ENCODE peak calls at places on chromosome 2, in nine cellular contexts. I is substantia nigra, L is NCI-H2081, K is H4, J is NCI-H345, O is Daoy, Q is EL, S is SIG-M5, R is esophagus squamous epithelium. D is an unnamed sample.
A peak's percentile ranks its signal among the peaks of the same experiment; 100 is the strongest.

GRCh38 chr2:55014962-55015939 is 35.0 kb downstream of the RTN4 start:
- DNase-seq in I (no peak), L (peak; percentile 50), K (peak; percentile 69), J (peak; percentile 30), O (peak; percentile 64), Q (peak; percentile 79), S (no peak), R (no peak), D (no peak)

GRCh38 chr2:214014551-214015230 is 396.2 kb upstream of the VWC2L start:
- DNase-seq in I (no peak), L (no peak), K (no peak), J (no peak), O (no peak), Q (no peak), S (no peak), R (no peak), D (no peak)

GRCh38 chr2:40292291-40292690 is 159.6 kb downstream of the SLC8A1 start:
- DNase-seq in I (no peak), L (no peak), K (no peak), J (no peak), O (no peak), Q (no peak), S (no peak), R (no peak), D (no peak)

GRCh38 chr2:218067523-218067922 is 1.5 kb upstream of the RUFY4 start:
- DNase-seq in I (no peak), L (no peak), K (no peak), J (peak; percentile 12), O (no peak), Q (no peak), S (no peak), R (no peak), D (no peak)

GRCh38 chr2:41957431-41957830 is 90.4 kb upstream of the PKDCC start:
- DNase-seq in I (no peak), L (no peak), K (no peak), J (no peak), O (no peak), Q (no peak), S (no peak), R (no peak), D (no peak)

GRCh38 chr2:15638720-15639119 is 47.1 kb downstream of the DDX1 start:
- DNase-seq in I (no peak), L (no peak), K (no peak), J (no peak), O (peak; percentile 24), Q (peak; percentile 72), S (no peak), R (no peak), D (no peak)

GRCh38 chr2:73291461-73292315 is 1.7 kb downstream of the EGR4 start:
- DNase-seq in I (no peak), L (peak; percentile 27), K (no peak), J (peak; percentile 23), O (no peak), Q (no peak), S (no peak), R (no peak), D (no peak)

GRCh38 chr2:144086965-144087364 is 433.0 kb downstream of the ZEB2 start:
- DNase-seq in I (no peak), L (no peak), K (no peak), J (no peak), O (no peak), Q (peak; percentile 39), S (no peak), R (no peak), D (no peak)

GRCh38 chr2:232592687-232593407 is 40.6 kb upstream of the EFHD1 start:
- DNase-seq in I (no peak), L (no peak), K (peak; percentile 48), J (no peak), O (peak; percentile 54), Q (peak; percentile 54), S (no peak), R (no peak), D (no peak)

GRCh38 chr2:191835539-191836350 is 11.1 kb downstream of the CAVIN2 start:
- DNase-seq in I (no peak), L (no peak), K (no peak), J (no peak), O (peak; percentile 10), Q (peak; percentile 58), S (no peak), R (no peak), D (no peak)

GRCh38 chr2:182649316-182649715 is 66.7 kb upstream of the DNAJC10 start:
- DNase-seq in I (no peak), L (peak; percentile 70), K (peak; percentile 65), J (peak; percentile 60), O (peak; percentile 9), Q (peak; percentile 49), S (no peak), R (no peak), D (no peak)

GRCh38 chr2:12177052-12177994 is 430.9 kb downstream of the LPIN1 start:
- DNase-seq in I (peak; percentile 8), L (no peak), K (peak; percentile 82), J (no peak), O (peak; percentile 82), Q (peak; percentile 86), S (no peak), R (no peak), D (no peak)

GRCh38 chr2:184312970-184313369 is 285.4 kb upstream of the ZNF804A start:
- DNase-seq in I (no peak), L (no peak), K (no peak), J (no peak), O (no peak), Q (no peak), S (no peak), R (no peak), D (no peak)

GRCh38 chr2:191748528-191749180 is 70.7 kb downstream of the NABP1 start:
- DNase-seq in I (no peak), L (no peak), K (no peak), J (no peak), O (no peak), Q (peak; percentile 29), S (no peak), R (no peak), D (no peak)

GRCh38 chr2:118865106-118865505 is 17.7 kb upstream of the EN1 start:
- DNase-seq in I (no peak), L (peak; percentile 5), K (peak; percentile 60), J (peak; percentile 17), O (peak; percentile 65), Q (peak; percentile 50), S (no peak), R (no peak), D (no peak)

GRCh38 chr2:86523491-86523890 is 39.8 kb downstream of the CHMP3 start:
- DNase-seq in I (no peak), L (no peak), K (no peak), J (no peak), O (no peak), Q (no peak), S (no peak), R (no peak), D (no peak)

GRCh38 chr2:10620481-10620880 is 69.3 kb downstream of the NOL10 start:
- DNase-seq in I (no peak), L (no peak), K (peak; percentile 77), J (no peak), O (peak; percentile 55), Q (peak; percentile 82), S (no peak), R (no peak), D (no peak)

GRCh38 chr2:232170391-232170790 is 208.2 kb upstream of the ALPP start:
- DNase-seq in I (no peak), L (no peak), K (no peak), J (no peak), O (no peak), Q (no peak), S (no peak), R (no peak), D (no peak)

GRCh38 chr2:65329551-65329950 is 101.9 kb downstream of the ACTR2 start:
- DNase-seq in I (no peak), L (peak; percentile 4), K (no peak), J (peak; percentile 36), O (no peak), Q (no peak), S (no peak), R (no peak), D (no peak)

GRCh38 chr2:21118302-21118920 is 5.4 kb upstream of the TDRD15 start:
- DNase-seq in I (no peak), L (peak; percentile 36), K (peak; percentile 15), J (peak; percentile 58), O (peak; percentile 32), Q (peak; percentile 25), S (no peak), R (no peak), D (no peak)

GRCh38 chr2:196586511-196586991 is 53.0 kb upstream of the CCDC150 start:
- DNase-seq in I (no peak), L (no peak), K (peak; percentile 86), J (peak; percentile 93), O (peak; percentile 83), Q (peak; percentile 91), S (no peak), R (no peak), D (no peak)

GRCh38 chr2:239161711-239162140 is 239.1 kb downstream of the HDAC4 start:
- DNase-seq in I (no peak), L (no peak), K (no peak), J (no peak), O (no peak), Q (no peak), S (no peak), R (no peak), D (no peak)

GRCh38 chr2:98902209-98903063 is 33.6 kb downstream of the CRACDL start:
- DNase-seq in I (no peak), L (no peak), K (no peak), J (no peak), O (no peak), Q (no peak), S (no peak), R (no peak), D (no peak)

GRCh38 chr2:71880287-71880686 is 267.4 kb downstream of the CYP26B1 start:
- DNase-seq in I (no peak), L (no peak), K (no peak), J (no peak), O (no peak), Q (no peak), S (no peak), R (no peak), D (no peak)

GRCh38 chr2:134869941-134870736 is 31.7 kb downstream of the ACMSD start:
- DNase-seq in I (no peak), L (no peak), K (no peak), J (no peak), O (no peak), Q (peak; percentile 38), S (no peak), R (no peak), D (no peak)

GRCh38 chr2:235716875-235717496 is 223.1 kb downstream of the AGAP1 start:
- DNase-seq in I (no peak), L (peak; percentile 10), K (peak; percentile 57), J (peak; percentile 87), O (no peak), Q (no peak), S (no peak), R (no peak), D (no peak)

GRCh38 chr2:189178726-189179606 is 595 bp downstream of the COL5A2 start:
- DNase-seq in I (no peak), L (no peak), K (peak; percentile 51), J (no peak), O (peak; percentile 72), Q (peak; percentile 76), S (no peak), R (no peak), D (no peak)

GRCh38 chr2:64537991-64538390 is 13.9 kb downstream of the AFTPH start:
- DNase-seq in I (no peak), L (no peak), K (no peak), J (no peak), O (no peak), Q (peak; percentile 72), S (no peak), R (no peak), D (no peak)

GRCh38 chr2:185145316-185146121 is 547.2 kb downstream of the ZNF804A start:
- DNase-seq in I (no peak), L (no peak), K (peak; percentile 7), J (peak; percentile 34), O (no peak), Q (no peak), S (no peak), R (no peak), D (no peak)

D was measured in cortex of kidney.